ENCODE peak calls at places on chromosome 21, in seven cellular contexts. One of them, this sample, is unnamed.

GRCh38 chr21:41446571-41446970 is 20.5 kb downstream of the MX1 start:
- DNase-seq in trophoblast cell: peak
- DNase-seq in IMR-90: no peak
- DNase-seq in neuronal stem cell: no peak
- DNase-seq in mesenchymal stem cell: no peak
- DNase-seq in H1: no peak
- DNase-seq in H9: no peak
- DNase-seq in this sample: peak

GRCh38 chr21:32733356-32733755 is 5.5 kb upstream of the SYNJ1 start:
- DNase-seq in trophoblast cell: no peak
- DNase-seq in IMR-90: no peak
- DNase-seq in neuronal stem cell: no peak
- DNase-seq in mesenchymal stem cell: no peak
- DNase-seq in H1: no peak
- DNase-seq in H9: no peak
- DNase-seq in this sample: no peak

GRCh38 chr21:35294231-35294898 is 245.3 kb upstream of the RUNX1 start:
- DNase-seq in trophoblast cell: peak
- DNase-seq in IMR-90: no peak
- DNase-seq in neuronal stem cell: no peak
- DNase-seq in mesenchymal stem cell: no peak
- DNase-seq in H1: no peak
- DNase-seq in H9: no peak
- DNase-seq in this sample: peak

GRCh38 chr21:37164742-37165141 is 91.7 kb downstream of the TTC3 start:
- DNase-seq in trophoblast cell: no peak
- DNase-seq in IMR-90: no peak
- DNase-seq in neuronal stem cell: no peak
- DNase-seq in mesenchymal stem cell: peak
- DNase-seq in H1: no peak
- DNase-seq in H9: no peak
- DNase-seq in this sample: no peak

GRCh38 chr21:32562426-32562825 is 22.9 kb downstream of the TCP10L start:
- DNase-seq in trophoblast cell: no peak
- DNase-seq in IMR-90: peak
- DNase-seq in neuronal stem cell: peak
- DNase-seq in mesenchymal stem cell: peak
- DNase-seq in H1: no peak
- DNase-seq in H9: peak
- DNase-seq in this sample: peak

GRCh38 chr21:28635541-28635940 is 357.1 kb downstream of the LTN1 start:
- DNase-seq in trophoblast cell: no peak
- DNase-seq in IMR-90: no peak
- DNase-seq in neuronal stem cell: no peak
- DNase-seq in mesenchymal stem cell: no peak
- DNase-seq in H1: no peak
- DNase-seq in H9: no peak
- DNase-seq in this sample: no peak

GRCh38 chr21:25776440-25776839 is 41.7 kb downstream of the GABPA start:
- DNase-seq in trophoblast cell: no peak
- DNase-seq in IMR-90: no peak
- DNase-seq in neuronal stem cell: no peak
- DNase-seq in mesenchymal stem cell: no peak
- DNase-seq in H1: no peak
- DNase-seq in H9: no peak
- DNase-seq in this sample: no peak

GRCh38 chr21:25296239-25296638 is 311.0 kb downstream of the MRPL39 start:
- DNase-seq in trophoblast cell: no peak
- DNase-seq in IMR-90: no peak
- DNase-seq in neuronal stem cell: no peak
- DNase-seq in mesenchymal stem cell: no peak
- DNase-seq in H1: no peak
- DNase-seq in H9: no peak
- DNase-seq in this sample: no peak

GRCh38 chr21:24290151-24290833 is 1317.0 kb downstream of the MRPL39 start:
- DNase-seq in trophoblast cell: no peak
- DNase-seq in IMR-90: no peak
- DNase-seq in neuronal stem cell: no peak
- DNase-seq in mesenchymal stem cell: no peak
- DNase-seq in H1: no peak
- DNase-seq in H9: no peak
- DNase-seq in this sample: peak

GRCh38 chr21:29196021-29196663 is 65.7 kb downstream of the MAP3K7CL start:
- DNase-seq in trophoblast cell: peak
- DNase-seq in IMR-90: peak
- DNase-seq in neuronal stem cell: no peak
- DNase-seq in mesenchymal stem cell: peak
- DNase-seq in H1: no peak
- DNase-seq in H9: no peak
- DNase-seq in this sample: peak

GRCh38 chr21:41357546-41357945 is 4.3 kb upstream of the MX2 start:
- DNase-seq in trophoblast cell: no peak
- DNase-seq in IMR-90: no peak
- DNase-seq in neuronal stem cell: no peak
- DNase-seq in mesenchymal stem cell: no peak
- DNase-seq in H1: no peak
- DNase-seq in H9: no peak
- DNase-seq in this sample: peak

GRCh38 chr21:41242238-41242829 is 74.3 kb upstream of the FAM3B start:
- DNase-seq in trophoblast cell: no peak
- DNase-seq in IMR-90: no peak
- DNase-seq in neuronal stem cell: no peak
- DNase-seq in mesenchymal stem cell: no peak
- DNase-seq in H1: no peak
- DNase-seq in H9: no peak
- DNase-seq in this sample: no peak

GRCh38 chr21:25582888-25583287 is 24.4 kb downstream of the MRPL39 start:
- DNase-seq in trophoblast cell: no peak
- DNase-seq in IMR-90: no peak
- DNase-seq in neuronal stem cell: no peak
- DNase-seq in mesenchymal stem cell: no peak
- DNase-seq in H1: no peak
- DNase-seq in H9: no peak
- DNase-seq in this sample: no peak

GRCh38 chr21:28419110-28419509 is 573.6 kb downstream of the LTN1 start:
- DNase-seq in trophoblast cell: peak
- DNase-seq in IMR-90: peak
- DNase-seq in neuronal stem cell: no peak
- DNase-seq in mesenchymal stem cell: peak
- DNase-seq in H1: no peak
- DNase-seq in H9: no peak
- DNase-seq in this sample: no peak

GRCh38 chr21:36847189-36847588 is 119.3 kb downstream of the HLCS start:
- DNase-seq in trophoblast cell: peak
- DNase-seq in IMR-90: peak
- DNase-seq in neuronal stem cell: no peak
- DNase-seq in mesenchymal stem cell: peak
- DNase-seq in H1: no peak
- DNase-seq in H9: no peak
- DNase-seq in this sample: peak

GRCh38 chr21:29265690-29266479 is 32.8 kb upstream of the BACH1 start:
- DNase-seq in trophoblast cell: no peak
- DNase-seq in IMR-90: no peak
- DNase-seq in neuronal stem cell: no peak
- DNase-seq in mesenchymal stem cell: no peak
- DNase-seq in H1: no peak
- DNase-seq in H9: no peak
- DNase-seq in this sample: peak

GRCh38 chr21:41247561-41247968 is 69.0 kb upstream of the FAM3B start:
- DNase-seq in trophoblast cell: no peak
- DNase-seq in IMR-90: peak
- DNase-seq in neuronal stem cell: no peak
- DNase-seq in mesenchymal stem cell: no peak
- DNase-seq in H1: peak
- DNase-seq in H9: no peak
- DNase-seq in this sample: no peak

GRCh38 chr21:24852610-24853195 is 754.6 kb downstream of the MRPL39 start:
- DNase-seq in trophoblast cell: no peak
- DNase-seq in IMR-90: no peak
- DNase-seq in neuronal stem cell: no peak
- DNase-seq in mesenchymal stem cell: no peak
- DNase-seq in H1: no peak
- DNase-seq in H9: no peak
- DNase-seq in this sample: no peak

GRCh38 chr21:22201142-22201541 is 1202.9 kb downstream of the NCAM2 start:
- DNase-seq in trophoblast cell: peak
- DNase-seq in IMR-90: no peak
- DNase-seq in neuronal stem cell: no peak
- DNase-seq in mesenchymal stem cell: no peak
- DNase-seq in H1: no peak
- DNase-seq in H9: no peak
- DNase-seq in this sample: no peak

GRCh38 chr21:18147678-18148077 is 97.0 kb upstream of the CHODL start:
- DNase-seq in trophoblast cell: no peak
- DNase-seq in IMR-90: no peak
- DNase-seq in neuronal stem cell: no peak
- DNase-seq in mesenchymal stem cell: peak
- DNase-seq in H1: no peak
- DNase-seq in H9: no peak
- DNase-seq in this sample: no peak

DNA sequence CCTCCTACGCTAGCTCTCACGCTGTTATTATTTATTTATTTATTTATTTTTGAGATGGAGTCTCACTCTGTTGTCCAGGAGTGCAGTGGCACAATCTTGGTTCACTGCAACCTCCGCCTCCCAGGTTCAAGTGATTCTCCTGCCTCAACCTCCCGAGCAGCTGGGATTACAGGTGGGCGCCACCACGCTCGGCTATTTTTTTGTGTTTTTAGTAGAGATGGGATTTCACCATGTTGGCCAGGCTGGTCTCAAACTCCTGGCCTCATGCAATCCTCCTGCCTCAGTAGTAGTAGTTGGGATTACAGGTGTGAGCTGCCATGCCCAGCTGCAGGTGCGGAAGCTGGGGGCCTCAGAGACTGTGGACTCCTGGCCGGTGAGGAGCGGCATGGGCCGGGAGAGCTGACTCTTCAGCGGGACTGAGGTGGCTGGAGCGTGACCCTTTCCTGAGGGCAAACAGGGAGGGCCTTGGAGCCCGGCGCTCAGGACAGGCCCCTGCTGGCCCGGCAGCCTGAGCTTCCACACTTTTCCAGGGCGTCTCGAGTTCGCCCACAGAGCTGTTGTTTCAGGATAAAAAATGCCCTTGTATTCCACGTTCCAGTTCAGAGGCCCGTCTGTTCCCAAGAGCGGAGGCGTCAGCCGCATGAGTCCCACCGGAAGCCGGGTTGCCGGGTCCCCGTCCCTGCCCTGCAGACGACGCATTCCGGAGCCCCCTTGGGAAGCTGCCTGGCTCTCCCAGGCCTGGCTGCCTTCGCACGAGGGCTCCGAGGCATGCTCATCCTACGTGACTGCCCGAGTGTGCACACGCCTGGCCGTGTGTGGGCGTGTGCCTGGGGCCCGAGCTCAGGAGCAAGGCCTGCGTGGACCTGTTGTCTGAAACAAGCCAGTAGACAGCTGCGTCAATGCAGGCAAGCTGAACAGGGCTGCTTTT is 126.2 kb downstream of the SIK1 start:
- DNase-seq in trophoblast cell: no peak
- DNase-seq in IMR-90: peak
- DNase-seq in neuronal stem cell: no peak
- DNase-seq in mesenchymal stem cell: no peak
- DNase-seq in H1: no peak
- DNase-seq in H9: no peak
- DNase-seq in this sample: no peak
- H3K27ac ChIP-seq in trophoblast cell: no peak
- H3K27ac ChIP-seq in IMR-90: no peak
- H3K27ac ChIP-seq in neuronal stem cell: no peak
- H3K27ac ChIP-seq in mesenchymal stem cell: no peak
- H3K27ac ChIP-seq in H1: no peak
- H3K27ac ChIP-seq in H9: no peak
- H3K27ac ChIP-seq in this sample: no peak

GRCh38 chr21:33895356-33895755 is 20.2 kb downstream of the ATP5PO start:
- DNase-seq in trophoblast cell: no peak
- DNase-seq in IMR-90: no peak
- DNase-seq in neuronal stem cell: no peak
- DNase-seq in mesenchymal stem cell: no peak
- DNase-seq in H1: no peak
- DNase-seq in H9: no peak
- DNase-seq in this sample: no peak
- H3K4me2 ChIP-seq in trophoblast cell: peak
- H3K4me2 ChIP-seq in IMR-90: no peak
- H3K4me2 ChIP-seq in neuronal stem cell: no peak
- H3K4me2 ChIP-seq in mesenchymal stem cell: no peak
- H3K4me2 ChIP-seq in H1: peak
- H3K4me2 ChIP-seq in H9: no peak
- H3K4me2 ChIP-seq in this sample: no peak

GRCh38 chr21:31252611-31253010 is 91.5 kb downstream of the TIAM1 start:
- DNase-seq in trophoblast cell: no peak
- DNase-seq in IMR-90: no peak
- DNase-seq in neuronal stem cell: peak
- DNase-seq in mesenchymal stem cell: no peak
- DNase-seq in H1: no peak
- DNase-seq in H9: no peak
- DNase-seq in this sample: peak

GRCh38 chr21:31255036-31255435 is 89.0 kb downstream of the TIAM1 start:
- DNase-seq in trophoblast cell: peak
- DNase-seq in IMR-90: no peak
- DNase-seq in neuronal stem cell: no peak
- DNase-seq in mesenchymal stem cell: no peak
- DNase-seq in H1: no peak
- DNase-seq in H9: no peak
- DNase-seq in this sample: peak

GRCh38 chr21:31252091-31252490 is 92.0 kb downstream of the TIAM1 start:
- DNase-seq in trophoblast cell: no peak
- DNase-seq in IMR-90: no peak
- DNase-seq in neuronal stem cell: no peak
- DNase-seq in mesenchymal stem cell: no peak
- DNase-seq in H1: no peak
- DNase-seq in H9: no peak
- DNase-seq in this sample: no peak

GRCh38 chr21:31254131-31254530 is 89.9 kb downstream of the TIAM1 start:
- DNase-seq in trophoblast cell: peak
- DNase-seq in IMR-90: no peak
- DNase-seq in neuronal stem cell: no peak
- DNase-seq in mesenchymal stem cell: no peak
- DNase-seq in H1: no peak
- DNase-seq in H9: no peak
- DNase-seq in this sample: no peak

DNA sequence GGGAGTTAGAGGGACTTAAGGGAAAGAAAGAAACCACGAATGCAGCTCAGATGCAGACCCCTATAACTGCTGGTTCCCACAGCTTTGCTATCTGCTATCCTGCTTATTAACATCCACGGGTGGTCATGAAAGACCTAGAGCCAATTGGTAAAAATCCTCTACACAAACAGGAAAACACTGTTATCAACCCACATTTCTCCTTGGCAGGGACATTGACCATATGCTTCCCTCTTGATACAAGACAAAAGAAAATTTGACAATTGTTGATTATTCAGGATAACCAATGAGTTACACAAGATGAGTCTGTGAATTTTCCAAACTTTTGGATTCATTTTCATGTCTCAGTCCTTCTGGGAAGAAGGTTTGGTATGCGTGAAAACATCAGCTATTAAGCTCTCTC is 90.4 kb downstream of the TIAM1 start:
- DNase-seq in trophoblast cell: no peak
- DNase-seq in IMR-90: no peak
- DNase-seq in neuronal stem cell: no peak
- DNase-seq in mesenchymal stem cell: no peak
- DNase-seq in H1: no peak
- DNase-seq in H9: no peak
- DNase-seq in this sample: no peak
- H2BK5ac ChIP-seq in trophoblast cell: no peak
- H2BK5ac ChIP-seq in IMR-90: no peak
- H2BK5ac ChIP-seq in neuronal stem cell: no peak
- H2BK5ac ChIP-seq in mesenchymal stem cell: no peak
- H2BK5ac ChIP-seq in H1: no peak
- H2BK5ac ChIP-seq in H9: no peak
- H2BK5ac ChIP-seq in this sample: no peak

GRCh38 chr21:44654576-44654950 is at the start of gene KRTAP12-4:
- DNase-seq in trophoblast cell: no peak
- DNase-seq in IMR-90: no peak
- DNase-seq in neuronal stem cell: no peak
- DNase-seq in mesenchymal stem cell: no peak
- DNase-seq in H1: no peak
- DNase-seq in H9: no peak
- DNase-seq in this sample: no peak
- H3K27ac ChIP-seq in trophoblast cell: no peak
- H3K27ac ChIP-seq in IMR-90: no peak
- H3K27ac ChIP-seq in neuronal stem cell: no peak
- H3K27ac ChIP-seq in mesenchymal stem cell: no peak
- H3K27ac ChIP-seq in H1: no peak
- H3K27ac ChIP-seq in H9: no peak
- H3K27ac ChIP-seq in this sample: no peak

This sample was measured in mesendoderm.